ENCODE peak calls at places on chromosomes 2 and 18, in ten cellular contexts. One of them, this sample, is unnamed.

GRCh38 chr18:741931-742512 is 29.6 kb upstream of the ENOSF1 start:
- DNase-seq in fibroblast of lung: peak; percentile 47
- DNase-seq in right cardiac atrium: no peak
- DNase-seq in globus pallidus: peak; percentile 35
- DNase-seq in iPS-NIHi11: peak; percentile 46
- DNase-seq in frontal cortex: peak; percentile 24
- DNase-seq in astrocyte of the cerebellum: peak; percentile 39
- DNase-seq in GM20000: peak; percentile 56
- DNase-seq in activated CD8-positive, alpha-beta memory T cell treated with anti-CD3 and anti-CD28 coated beads for 48 hours: no peak
- DNase-seq in astrocyte of the spinal cord: peak; percentile 60
- DNase-seq in this sample: peak; percentile 12

GRCh38 chr2:152600698-152601097 is 116.6 kb downstream of the PRPF40A start:
- DNase-seq in astrocyte of the spinal cord: no peak
- DNase-seq in fibroblast of lung: peak; percentile 58
- DNase-seq in globus pallidus: no peak
- DNase-seq in astrocyte of the cerebellum: no peak
- DNase-seq in frontal cortex: no peak
- DNase-seq in activated CD8-positive, alpha-beta memory T cell treated with anti-CD3 and anti-CD28 coated beads for 48 hours: no peak
- DNase-seq in right cardiac atrium: no peak
- DNase-seq in GM20000: no peak
- DNase-seq in iPS-NIHi11: no peak
- DNase-seq in this sample: no peak

GRCh38 chr18:57107141-57107832 is 39.6 kb upstream of the BOD1L2 start:
- DNase-seq in astrocyte of the cerebellum: peak; percentile 11
- DNase-seq in GM20000: no peak
- DNase-seq in astrocyte of the spinal cord: peak; percentile 28
- DNase-seq in frontal cortex: no peak
- DNase-seq in iPS-NIHi11: peak; percentile 59
- DNase-seq in globus pallidus: no peak
- DNase-seq in activated CD8-positive, alpha-beta memory T cell treated with anti-CD3 and anti-CD28 coated beads for 48 hours: no peak
- DNase-seq in fibroblast of lung: peak; percentile 29
- DNase-seq in right cardiac atrium: no peak
- DNase-seq in this sample: no peak

GRCh38 chr2:23673082-23673481 is 253.8 kb downstream of the ATAD2B start:
- DNase-seq in astrocyte of the spinal cord: no peak
- DNase-seq in GM20000: no peak
- DNase-seq in iPS-NIHi11: no peak
- DNase-seq in right cardiac atrium: no peak
- DNase-seq in frontal cortex: no peak
- DNase-seq in globus pallidus: no peak
- DNase-seq in activated CD8-positive, alpha-beta memory T cell treated with anti-CD3 and anti-CD28 coated beads for 48 hours: no peak
- DNase-seq in fibroblast of lung: no peak
- DNase-seq in astrocyte of the cerebellum: no peak
- DNase-seq in this sample: no peak

GRCh38 chr2:109427661-109428091 is 186.1 kb downstream of the SEPTIN10 start:
- DNase-seq in GM20000: no peak
- DNase-seq in frontal cortex: no peak
- DNase-seq in astrocyte of the spinal cord: no peak
- DNase-seq in astrocyte of the cerebellum: no peak
- DNase-seq in iPS-NIHi11: no peak
- DNase-seq in right cardiac atrium: no peak
- DNase-seq in fibroblast of lung: no peak
- DNase-seq in activated CD8-positive, alpha-beta memory T cell treated with anti-CD3 and anti-CD28 coated beads for 48 hours: no peak
- DNase-seq in globus pallidus: no peak
- DNase-seq in this sample: peak; percentile 18

GRCh38 chr2:99974275-99974674 is 168.1 kb downstream of the AFF3 start:
- DNase-seq in astrocyte of the spinal cord: peak; percentile 22
- DNase-seq in fibroblast of lung: peak; percentile 80
- DNase-seq in right cardiac atrium: no peak
- DNase-seq in GM20000: no peak
- DNase-seq in astrocyte of the cerebellum: no peak
- DNase-seq in iPS-NIHi11: no peak
- DNase-seq in frontal cortex: no peak
- DNase-seq in activated CD8-positive, alpha-beta memory T cell treated with anti-CD3 and anti-CD28 coated beads for 48 hours: no peak
- DNase-seq in globus pallidus: no peak
- DNase-seq in this sample: no peak

GRCh38 chr2:217331577-217332139 is 471.8 kb upstream of the TNP1 start:
- DNase-seq in globus pallidus: no peak
- DNase-seq in right cardiac atrium: no peak
- DNase-seq in GM20000: no peak
- DNase-seq in iPS-NIHi11: peak; percentile 45
- DNase-seq in activated CD8-positive, alpha-beta memory T cell treated with anti-CD3 and anti-CD28 coated beads for 48 hours: no peak
- DNase-seq in astrocyte of the cerebellum: peak; percentile 64
- DNase-seq in astrocyte of the spinal cord: peak; percentile 71
- DNase-seq in fibroblast of lung: peak; percentile 97
- DNase-seq in frontal cortex: no peak
- DNase-seq in this sample: peak; percentile 95

GRCh38 chr2:29662841-29663240 is 258.5 kb downstream of the ALK start:
- DNase-seq in globus pallidus: no peak
- DNase-seq in astrocyte of the spinal cord: no peak
- DNase-seq in iPS-NIHi11: no peak
- DNase-seq in fibroblast of lung: peak; percentile 24
- DNase-seq in right cardiac atrium: no peak
- DNase-seq in frontal cortex: no peak
- DNase-seq in astrocyte of the cerebellum: no peak
- DNase-seq in GM20000: no peak
- DNase-seq in activated CD8-positive, alpha-beta memory T cell treated with anti-CD3 and anti-CD28 coated beads for 48 hours: no peak
- DNase-seq in this sample: no peak

GRCh38 chr2:234952270-234953115 is 676 bp downstream of the SH3BP4 start:
- DNase-seq in GM20000: peak; percentile 32
- DNase-seq in activated CD8-positive, alpha-beta memory T cell treated with anti-CD3 and anti-CD28 coated beads for 48 hours: no peak
- DNase-seq in frontal cortex: peak; percentile 54
- DNase-seq in astrocyte of the spinal cord: no peak
- DNase-seq in right cardiac atrium: peak; percentile 26
- DNase-seq in fibroblast of lung: no peak
- DNase-seq in astrocyte of the cerebellum: no peak
- DNase-seq in iPS-NIHi11: no peak
- DNase-seq in globus pallidus: peak; percentile 49
- DNase-seq in this sample: peak; percentile 42

GRCh38 chr2:55618649-55619055 is 1.2 kb upstream of the PPP4R3B start:
- DNase-seq in fibroblast of lung: peak; percentile 50
- DNase-seq in activated CD8-positive, alpha-beta memory T cell treated with anti-CD3 and anti-CD28 coated beads for 48 hours: no peak
- DNase-seq in astrocyte of the cerebellum: no peak
- DNase-seq in right cardiac atrium: peak; percentile 45
- DNase-seq in GM20000: peak; percentile 60
- DNase-seq in iPS-NIHi11: peak; percentile 54
- DNase-seq in globus pallidus: peak; percentile 69
- DNase-seq in astrocyte of the spinal cord: peak; percentile 51
- DNase-seq in frontal cortex: peak; percentile 15
- DNase-seq in this sample: peak; percentile 48

GRCh38 chr2:172435608-172435911 is 8.2 kb downstream of the ITGA6 start:
- DNase-seq in globus pallidus: no peak
- DNase-seq in iPS-NIHi11: no peak
- DNase-seq in right cardiac atrium: no peak
- DNase-seq in astrocyte of the spinal cord: no peak
- DNase-seq in GM20000: no peak
- DNase-seq in astrocyte of the cerebellum: no peak
- DNase-seq in activated CD8-positive, alpha-beta memory T cell treated with anti-CD3 and anti-CD28 coated beads for 48 hours: no peak
- DNase-seq in frontal cortex: no peak
- DNase-seq in fibroblast of lung: no peak
- DNase-seq in this sample: no peak